ENCODE peak calls at places on chromosome 7, in four cellular contexts. R, L, U and O are unnamed samples.
A peak's percentile ranks its signal among the peaks of the same experiment; 100 is the strongest.

GRCh38 chr7:135193615-135194081 is 17.7 kb downstream of the WDR91 start:
- DNase-seq in U (no peak), L (peak; percentile 96), R (no peak), O (no peak)

GRCh38 chr7:12951397-12951801 is 264.0 kb downstream of the ARL4A start:
- DNase-seq in U (peak; percentile 73), R (no peak), L (peak; percentile 84), O (no peak)

GRCh38 chr7:135194494-135195095 is 16.7 kb downstream of the WDR91 start:
- DNase-seq in R (no peak), L (no peak), U (peak; percentile 96), O (no peak)

GRCh38 chr7:135758531-135758932 is 9.9 kb upstream of the FAM180A start:
- DNase-seq in U (peak; percentile 94), R (peak; percentile 87), L (peak; percentile 74), O (no peak)

GRCh38 chr7:47809387-47809786 is 138.9 kb downstream of the PKD1L1 start:
- DNase-seq in R (no peak), U (no peak), L (no peak), O (no peak)

GRCh38 chr7:72016574-72016973 is 395.6 kb downstream of the CALN1 start:
- DNase-seq in U (no peak), L (no peak), R (no peak), O (no peak)

GRCh38 chr7:130951303-130951975 is 217.4 kb upstream of the KLF14 start:
- DNase-seq in L (no peak), U (peak; percentile 34), R (no peak), O (no peak)

GRCh38 chr7:120725376-120726039 is 132.4 kb downstream of the TSPAN12 start:
- DNase-seq in R (no peak), L (peak; percentile 77), U (peak; percentile 65), O (no peak)

GRCh38 chr7:141272417-141272816 is 198.6 kb downstream of the TMEM178B start:
- DNase-seq in U (peak; percentile 71), R (no peak), L (no peak), O (no peak)
- TF ChIP-seq CTCF in U (peak; percentile 22), R (no peak), L (no peak), O (no peak)

GRCh38 chr7:22109761-22110160 is 164.1 kb upstream of the CDCA7L start:
- DNase-seq in U (peak; percentile 89), L (peak; percentile 72), R (no peak), O (no peak)
- TF ChIP-seq CTCF in U (peak; percentile 18), L (peak; percentile 71), R (no peak), O (no peak)

DNA sequence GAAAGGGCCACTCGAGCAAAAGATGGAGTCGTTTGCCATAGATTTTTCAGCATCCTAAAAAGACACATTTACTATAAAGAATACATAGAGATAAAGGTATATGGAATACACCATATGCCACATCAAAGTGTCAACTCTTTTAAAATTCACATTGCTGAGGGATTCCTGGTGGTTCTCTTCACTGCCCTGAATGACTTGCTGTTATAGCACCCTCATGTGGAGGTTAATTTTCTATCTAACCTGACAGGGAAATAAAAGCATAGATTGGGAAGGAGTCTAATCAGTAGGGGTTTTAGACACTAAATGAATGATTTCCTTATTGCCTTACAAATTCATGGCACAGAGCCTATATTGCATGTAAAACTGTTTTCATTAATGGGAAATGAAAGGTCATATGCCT is 25.9 kb downstream of the DNAH11 start:
- DNase-seq in L (peak; percentile 36), R (no peak), U (no peak), O (no peak)
- TF ChIP-seq CTCF in L (peak; percentile 45), R (no peak), U (no peak), O (peak; percentile 61)

DNA sequence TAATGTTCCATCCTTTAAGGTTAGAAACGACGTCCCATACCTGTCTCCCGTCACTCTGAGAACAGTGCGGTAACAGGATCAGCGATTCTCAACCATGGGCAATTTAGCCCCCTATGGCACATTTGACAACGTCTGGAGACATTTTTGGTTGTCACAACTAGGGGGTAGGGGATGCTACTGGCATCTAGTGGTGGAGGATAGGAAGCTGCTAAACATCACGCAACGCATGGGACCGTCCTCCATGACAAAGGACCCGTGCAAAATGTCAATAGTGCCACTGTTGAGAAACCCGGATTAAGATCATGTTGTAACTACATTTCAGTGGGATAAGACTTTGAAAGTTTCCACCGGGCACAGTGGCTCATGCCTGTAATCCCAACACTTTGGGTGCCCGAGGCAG is 5.0 kb upstream of the PAXIP1 start:
- DNase-seq in R (no peak), U (no peak), L (peak; percentile 22), O (no peak)
- TF ChIP-seq CTCF in R (no peak), U (peak; percentile 38), L (peak; percentile 66), O (peak; percentile 69)

GRCh38 chr7:1548438-1548831 is 7.6 kb downstream of the TMEM184A start:
- DNase-seq in R (peak; percentile 64), L (no peak), U (no peak), O (no peak)
- TF ChIP-seq CTCF in R (no peak), L (peak; percentile 37), U (no peak), O (no peak)